ENCODE peak calls at places on chromosomes 4 and X, in eight cellular contexts. V is cardiac muscle cell; K is left ventricle myocardium inferior; H is HepG2; N is tibial nerve; S is heart left ventricle; F is CD8-positive, alpha-beta T cell; L is tibial artery. J is an unnamed sample.

GRCh38 chrX:23802431-23802830 is 19.5 kb downstream of the SAT1 start:
- DNase-seq in L (no peak), S (no peak), K (no peak), V (no peak), H (no peak), F (no peak), N (no peak), J (no peak)

GRCh38 chr4:52996261-52997131 is 134.4 kb downstream of the RASL11B start:
- DNase-seq in V (peak), K (peak), S (no peak), L (peak), H (no peak), F (no peak), N (no peak), J (peak)

GRCh38 chr4:142449771-142450373 is 396.2 kb downstream of the INPP4B start:
- DNase-seq in N (no peak), L (no peak), F (no peak), V (no peak), H (no peak), K (no peak), S (no peak), J (no peak)

GRCh38 chrX:107206697-107207065 is 270 bp downstream of the DNAAF6 start:
- DNase-seq in S (no peak), L (no peak), N (no peak), F (no peak), V (no peak), H (no peak), K (no peak), J (no peak)

GRCh38 chr4:41538017-41538733 is at the start of gene LIMCH1:
- DNase-seq in L (peak), H (no peak), N (peak), F (no peak), S (peak), K (peak), V (peak), J (peak)

GRCh38 chr4:95998311-95998710 is 158.4 kb downstream of the PDHA2 start:
- DNase-seq in L (no peak), N (no peak), V (no peak), F (no peak), H (no peak), S (no peak), K (no peak), J (no peak)

GRCh38 chrX:153776611-153777045 is 4.2 kb upstream of the SRPK3 start:
- DNase-seq in S (no peak), N (no peak), H (no peak), K (peak), F (no peak), V (no peak), L (no peak), J (no peak)

GRCh38 chr4:175827510-175827909 is 15.4 kb upstream of the GPM6A start:
- DNase-seq in V (no peak), H (no peak), N (no peak), F (no peak), S (no peak), L (no peak), K (no peak), J (no peak)

GRCh38 chrX:18674788-18675735 is 3.2 kb upstream of the RS1 start:
- DNase-seq in N (peak), V (peak), S (peak), K (peak), H (peak), F (peak), L (peak), J (peak)

GRCh38 chr4:146654976-146655761 is 16.5 kb downstream of the POU4F2 start:
- DNase-seq in L (no peak), N (no peak), V (peak), S (no peak), K (no peak), H (no peak), F (no peak), J (no peak)

GRCh38 chrX:129433461-129433860 is 89.8 kb downstream of the SMARCA1 start:
- DNase-seq in L (no peak), K (no peak), F (no peak), H (peak), S (no peak), N (no peak), V (no peak), J (no peak)
- H3K27ac ChIP-seq in L (no peak), K (no peak), F (no peak), H (peak), S (no peak), N (no peak), V (no peak), J (no peak)

GRCh38 chr4:82235346-82235745 is 138.4 kb downstream of the HNRNPD start:
- DNase-seq in S (no peak), N (no peak), K (no peak), L (no peak), H (no peak), V (no peak), F (no peak), J (no peak)

GRCh38 chr4:82232891-82233290 is 140.9 kb downstream of the HNRNPD start:
- DNase-seq in S (no peak), F (no peak), V (no peak), H (no peak), K (no peak), L (no peak), N (no peak), J (no peak)

GRCh38 chr4:82230310-82230709 is 143.5 kb downstream of the HNRNPD start:
- DNase-seq in F (no peak), V (no peak), L (no peak), K (no peak), H (no peak), S (no peak), N (no peak), J (no peak)
- H3K4me3 ChIP-seq in F (no peak), V (no peak), L (no peak), K (no peak), H (no peak), S (no peak), N (no peak), J (no peak)

GRCh38 chr4:74964311-74964710 is 31.4 kb downstream of the PARM1 start:
- DNase-seq in K (no peak), L (no peak), V (no peak), S (no peak), H (no peak), F (no peak), N (no peak), J (no peak)
- TF ChIP-seq CTCF in K (no peak), L (no peak), V (no peak), S (no peak), H (no peak), F (no peak), N (no peak), J (no peak)

GRCh38 chr4:138759508-138759907 is 256.1 kb upstream of the NOCT start:
- DNase-seq in V (no peak), F (no peak), H (no peak), S (no peak), N (no peak), K (no peak), L (no peak), J (no peak)
- H3K27ac ChIP-seq in V (no peak), F (no peak), H (no peak), S (no peak), N (no peak), K (no peak), L (no peak), J (no peak)

DNA sequence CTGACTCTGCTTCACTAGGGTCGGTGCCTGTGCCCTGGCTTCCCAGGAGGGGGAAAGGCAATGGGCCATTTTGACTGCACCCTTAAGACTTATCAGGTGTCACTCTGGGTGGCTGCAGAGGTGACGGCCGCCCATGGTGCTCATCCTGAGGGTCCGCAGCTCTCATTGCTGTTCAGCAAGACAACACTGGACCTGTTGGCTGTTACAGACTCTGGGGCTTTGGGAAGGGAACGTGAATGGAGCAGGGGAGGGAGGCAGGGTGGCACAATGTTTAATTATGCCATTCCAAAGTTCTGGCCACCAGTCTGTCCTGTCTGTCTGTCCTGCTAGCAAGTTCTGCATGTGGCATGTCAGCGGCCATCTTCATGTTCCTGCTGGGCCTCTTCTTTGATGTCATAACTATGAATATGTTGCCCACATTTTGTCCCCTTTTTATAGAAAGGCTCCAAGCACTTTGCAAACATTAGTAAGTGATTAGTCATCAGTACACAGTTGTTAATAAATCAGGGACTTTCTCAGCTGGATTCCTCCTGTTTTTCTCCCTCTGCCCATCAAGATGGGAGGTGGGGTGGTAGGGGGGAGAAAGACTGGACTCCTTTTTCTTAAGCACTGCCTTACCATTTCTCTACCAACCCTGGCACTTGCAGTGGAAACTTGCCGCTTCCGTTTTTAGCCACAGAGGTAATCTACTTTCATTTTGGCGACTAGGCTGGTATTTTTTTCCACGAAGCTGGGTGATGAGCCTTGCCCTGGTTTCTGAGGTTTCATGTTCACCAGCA is 88.7 kb upstream of the TRIM2 start:
- DNase-seq in K (no peak), N (no peak), V (no peak), L (peak), S (peak), F (peak), H (peak), J (peak)
- H3K4me3 ChIP-seq in K (peak), N (peak), V (no peak), L (peak), S (peak), F (peak), H (no peak), J (no peak)

GRCh38 chr4:48943387-48943786 is 36.8 kb upstream of the OCIAD2 start:
- DNase-seq in L (no peak), H (peak), N (no peak), F (no peak), S (no peak), V (no peak), K (no peak), J (no peak)
- TF ChIP-seq CTCF in L (no peak), H (peak), N (no peak), F (no peak), S (no peak), V (no peak), K (no peak), J (no peak)

DNA sequence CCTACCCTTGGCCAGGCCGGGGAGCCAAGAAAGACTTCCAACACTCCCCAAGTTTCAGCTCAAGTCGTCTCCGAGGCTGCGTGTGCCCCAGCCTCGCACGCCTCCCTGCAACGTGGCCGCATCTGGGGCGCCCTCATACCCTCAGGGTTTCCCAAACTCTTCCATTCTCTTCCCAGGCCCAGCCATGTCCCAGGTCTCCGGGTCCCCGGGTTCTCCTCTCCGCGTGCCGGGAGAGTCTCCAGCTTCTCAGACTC is 312 bp upstream of the STK26 start:
- DNase-seq in K (peak), V (no peak), N (no peak), S (no peak), F (no peak), L (no peak), H (no peak), J (no peak)
- H3K27ac ChIP-seq in K (no peak), V (peak), N (peak), S (no peak), F (peak), L (peak), H (peak), J (no peak)

DNA sequence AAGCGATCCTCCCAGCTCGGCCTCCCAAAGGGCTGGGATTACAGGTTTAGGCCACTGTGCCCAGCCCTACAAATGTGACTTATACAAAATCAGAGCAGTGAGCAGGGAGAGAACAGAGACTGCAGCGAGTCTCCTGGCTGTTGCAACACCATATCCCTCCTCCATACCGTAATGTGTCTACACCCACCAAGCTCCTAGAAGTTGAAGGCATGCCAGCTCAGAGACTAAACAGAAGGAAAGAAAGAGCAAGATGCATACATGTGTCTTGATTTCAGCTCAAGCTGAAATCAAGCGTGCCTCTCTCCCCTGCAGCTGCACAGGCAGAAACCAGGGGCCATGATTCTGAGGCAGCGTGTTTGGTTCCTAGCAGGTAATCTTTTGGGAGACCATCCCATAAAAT is 34.7 kb downstream of the AFAP1 start:
- DNase-seq in N (no peak), H (no peak), V (no peak), K (no peak), S (no peak), L (no peak), F (no peak), J (no peak)
- H3K4me3 ChIP-seq in N (no peak), H (no peak), V (no peak), K (no peak), S (no peak), L (no peak), F (no peak), J (no peak)

GRCh38 chrX:31298881-31299280 is 227.0 kb upstream of the FTHL17 start:
- DNase-seq in N (no peak), K (no peak), H (no peak), V (no peak), L (no peak), S (no peak), F (no peak), J (no peak)

GRCh38 chrX:31294475-31294874 is 222.6 kb upstream of the FTHL17 start:
- DNase-seq in L (no peak), K (no peak), H (no peak), F (no peak), V (no peak), N (no peak), S (no peak), J (no peak)

GRCh38 chrX:31297881-31298280 is 226.0 kb upstream of the FTHL17 start:
- DNase-seq in V (no peak), S (no peak), L (no peak), F (no peak), N (no peak), H (no peak), K (no peak), J (no peak)

GRCh38 chrX:31287861-31288260 is 216.0 kb upstream of the FTHL17 start:
- DNase-seq in L (no peak), H (no peak), V (no peak), F (no peak), S (no peak), K (no peak), N (no peak), J (no peak)

GRCh38 chrX:31293409-31293808 is 221.6 kb upstream of the FTHL17 start:
- DNase-seq in H (peak), V (no peak), K (no peak), F (no peak), N (no peak), S (no peak), L (no peak), J (no peak)
- TF ChIP-seq CTCF in H (peak), V (no peak), K (no peak), F (no peak), N (no peak), S (no peak), L (no peak), J (no peak)